ENCODE peak calls at places on chromosomes 13 and 19, in eight cellular contexts. X, Z, Q, M, I, R, B and W are unnamed samples.

GRCh38 chr13:65378484-65378883 is 1851.7 kb downstream of the PCDH9 start:
- DNase-seq in X (no peak), Z (no peak), Q (no peak), M (no peak), I (no peak), R (no peak), B (no peak), W (no peak)

GRCh38 chr13:65638572-65639168 is 1591.5 kb downstream of the PCDH9 start:
- DNase-seq in X (no peak), Z (peak; percentile 35), Q (peak; percentile 52), M (no peak), I (peak; percentile 56), R (no peak), B (no peak), W (no peak)

GRCh38 chr19:30227661-30228112 is 144.5 kb upstream of the ZNF536 start:
- DNase-seq in X (peak; percentile 84), Z (peak; percentile 65), Q (peak; percentile 71), M (peak; percentile 19), I (peak; percentile 48), R (no peak), B (peak; percentile 74), W (peak; percentile 53)

GRCh38 chr19:36423925-36424324 is 5.5 kb upstream of the ZFP82 start:
- DNase-seq in X (no peak), Z (no peak), Q (no peak), M (no peak), I (no peak), R (no peak), B (no peak), W (no peak)

GRCh38 chr19:6383188-6383587 is 7.5 kb upstream of the PSPN start:
- DNase-seq in X (no peak), Z (no peak), Q (no peak), M (no peak), I (no peak), R (no peak), B (no peak), W (peak; percentile 5)

GRCh38 chr13:33349314-33349995 is 63.9 kb upstream of the STARD13 start:
- DNase-seq in X (no peak), Z (no peak), Q (no peak), M (no peak), I (peak; percentile 43), R (no peak), B (no peak), W (no peak)

GRCh38 chr13:86757236-86757978 is 913.8 kb upstream of the SLITRK5 start:
- DNase-seq in X (no peak), Z (no peak), Q (peak; percentile 1), M (no peak), I (peak; percentile 82), R (no peak), B (no peak), W (no peak)

GRCh38 chr19:11486661-11487503 is 6.0 kb upstream of the ELAVL3 start:
- DNase-seq in X (no peak), Z (no peak), Q (no peak), M (no peak), I (no peak), R (no peak), B (no peak), W (no peak)

GRCh38 chr19:58154287-58154678 is 3.7 kb upstream of the ZNF329 start:
- DNase-seq in X (no peak), Z (peak; percentile 48), Q (no peak), M (peak; percentile 13), I (no peak), R (peak; percentile 53), B (peak; percentile 76), W (no peak)

GRCh38 chr19:49331616-49332055 is 3.6 kb upstream of the CD37 start:
- DNase-seq in X (no peak), Z (peak; percentile 40), Q (peak; percentile 90), M (no peak), I (peak; percentile 55), R (no peak), B (peak; percentile 63), W (no peak)

GRCh38 chr19:41563847-41564514 is 12.0 kb upstream of the CEACAM21 start:
- DNase-seq in X (no peak), Z (no peak), Q (peak; percentile 29), M (no peak), I (peak; percentile 22), R (no peak), B (no peak), W (no peak)

GRCh38 chr19:531753-532571 is at the start of gene CDC34:
- DNase-seq in X (no peak), Z (no peak), Q (no peak), M (no peak), I (no peak), R (no peak), B (no peak), W (no peak)

GRCh38 chr19:51098366-51099069 is 9.7 kb downstream of the CTU1 start:
- DNase-seq in X (no peak), Z (no peak), Q (no peak), M (no peak), I (no peak), R (peak; percentile 66), B (no peak), W (no peak)

DNA sequence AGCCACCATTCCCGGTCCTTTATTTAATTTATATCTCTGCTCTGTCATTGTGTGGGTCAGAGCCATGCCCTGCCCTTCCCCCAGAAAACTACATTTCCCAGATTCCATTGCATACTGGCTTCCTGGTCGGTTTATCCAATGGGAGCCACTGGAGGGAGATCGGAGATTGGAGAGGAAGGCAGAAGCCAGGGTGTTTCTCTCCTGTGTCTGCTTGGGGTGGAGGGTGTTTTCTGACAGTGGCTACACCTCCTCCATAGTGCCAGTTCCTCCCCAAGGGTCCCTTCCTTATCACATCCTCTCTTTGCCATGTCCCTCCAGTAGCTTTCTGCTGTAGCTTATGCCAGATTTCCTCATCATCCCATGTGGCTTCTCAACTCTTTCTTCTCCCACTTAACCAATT is 19.0 kb downstream of the OLFM2 start:
- DNase-seq in X (no peak), Z (peak; percentile 38), Q (peak; percentile 41), M (no peak), I (peak; percentile 85), R (no peak), B (peak; percentile 59), W (peak; percentile 83)
- TF ChIP-seq CTCF in X (no peak), Z (no peak), Q (no peak), M (no peak), I (no peak), R (no peak), B (no peak), W (no peak)

GRCh38 chr13:51494151-51494550 is 41.3 kb upstream of the INTS6 start:
- DNase-seq in X (no peak), Z (peak; percentile 18), Q (no peak), M (no peak), I (no peak), R (no peak), B (no peak), W (no peak)

GRCh38 chr13:51488212-51488611 is 35.4 kb upstream of the INTS6 start:
- DNase-seq in X (no peak), Z (no peak), Q (no peak), M (no peak), I (no peak), R (no peak), B (no peak), W (no peak)
- TF ChIP-seq CTCF in X (no peak), Z (no peak), Q (no peak), M (no peak), I (no peak), R (no peak), B (no peak), W (no peak)

DNA sequence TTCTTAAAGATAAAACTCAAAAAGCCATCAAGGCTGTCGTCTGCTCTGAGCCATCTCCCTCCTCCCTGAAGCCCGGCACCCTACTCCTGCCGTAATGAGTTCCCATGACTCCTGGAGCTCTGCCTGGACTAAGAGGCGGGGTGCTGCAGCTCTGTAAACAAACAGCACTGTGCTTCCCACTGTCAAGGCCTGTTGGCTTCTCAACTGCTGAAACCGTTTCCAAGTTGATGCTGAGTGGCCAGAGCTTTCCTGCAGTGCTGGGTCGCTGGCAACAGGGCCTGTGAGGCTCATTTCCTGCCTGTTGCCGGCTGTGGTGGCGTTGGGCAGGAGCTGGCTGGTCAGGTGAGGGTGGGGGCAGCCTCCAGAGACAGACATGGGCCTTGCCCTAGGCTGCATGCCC is 26.7 kb upstream of the ISYNA1 start:
- DNase-seq in X (no peak), Z (peak; percentile 66), Q (no peak), M (peak; percentile 84), I (peak; percentile 49), R (peak; percentile 84), B (peak; percentile 96), W (no peak)
- TF ChIP-seq CTCF in X (no peak), Z (no peak), Q (no peak), M (no peak), I (no peak), R (no peak), B (no peak), W (no peak)

GRCh38 chr19:35055715-35056179 is 14.2 kb downstream of the HPN start:
- DNase-seq in X (no peak), Z (no peak), Q (peak; percentile 26), M (no peak), I (peak; percentile 39), R (no peak), B (no peak), W (no peak)
- TF ChIP-seq CTCF in X (no peak), Z (peak; percentile 7), Q (peak; percentile 39), M (no peak), I (peak; percentile 60), R (no peak), B (no peak), W (peak; percentile 10)

GRCh38 chr13:28805193-28805819 is 14.8 kb upstream of the MTUS2 start:
- DNase-seq in X (no peak), Z (no peak), Q (peak; percentile 49), M (no peak), I (peak; percentile 41), R (no peak), B (no peak), W (no peak)
- TF ChIP-seq CTCF in X (peak; percentile 24), Z (peak; percentile 25), Q (peak; percentile 43), M (no peak), I (peak; percentile 62), R (no peak), B (peak; percentile 38), W (peak; percentile 20)

GRCh38 chr19:38134538-38135149 is 89.4 kb downstream of the DPF1 start:
- DNase-seq in X (no peak), Z (peak; percentile 14), Q (peak; percentile 63), M (no peak), I (peak; percentile 36), R (no peak), B (no peak), W (no peak)
- TF ChIP-seq CTCF in X (peak; percentile 53), Z (peak; percentile 60), Q (peak; percentile 69), M (no peak), I (peak; percentile 63), R (no peak), B (peak; percentile 37), W (peak; percentile 26)

DNA sequence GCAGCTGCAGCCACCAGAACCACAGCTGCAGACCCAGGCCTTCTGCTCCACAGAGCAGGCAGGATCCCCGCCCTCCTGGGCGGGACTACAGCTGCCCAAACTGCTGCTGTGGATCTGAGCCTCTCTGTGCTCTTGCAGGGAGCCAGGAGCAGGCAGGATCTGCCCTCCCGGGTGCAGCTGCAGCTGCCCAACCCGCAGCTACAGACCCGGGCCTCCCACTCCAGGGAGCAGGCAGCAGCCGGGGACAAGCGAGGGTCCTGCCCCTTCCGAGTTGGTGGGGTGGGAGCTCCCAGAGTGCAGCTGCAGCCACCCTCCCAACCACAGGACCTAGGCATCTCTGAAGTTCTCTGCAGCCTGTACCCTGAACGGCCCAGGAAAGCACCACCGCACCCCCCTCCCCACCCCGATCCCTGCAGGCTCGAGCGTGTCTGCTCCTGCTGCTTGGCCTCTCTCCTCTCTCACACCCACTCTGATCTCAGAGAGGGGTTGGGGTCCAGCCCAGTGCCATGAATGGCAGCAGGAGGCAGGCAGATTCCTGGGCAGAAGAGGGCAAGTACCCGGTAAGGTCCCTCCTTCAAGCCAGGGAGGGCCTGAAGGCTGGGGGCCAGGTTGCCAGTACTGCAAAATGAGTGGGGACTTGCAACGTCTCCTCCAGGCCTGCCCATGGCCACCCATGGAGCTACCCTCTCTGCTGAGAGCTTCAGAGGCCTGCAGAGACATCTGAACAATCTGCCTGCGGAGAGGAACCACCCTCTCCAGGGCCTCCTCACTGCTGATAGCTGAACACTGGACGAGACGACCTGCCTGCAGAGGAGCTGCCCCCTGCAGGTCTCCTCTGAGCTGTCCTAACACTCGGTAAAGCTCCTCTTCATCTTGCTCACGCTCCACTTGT is 16.4 kb upstream of the EMP3 start:
- DNase-seq in X (no peak), Z (peak; percentile 29), Q (peak; percentile 38), M (no peak), I (no peak), R (no peak), B (no peak), W (no peak)
- TF ChIP-seq CTCF in X (no peak), Z (peak; percentile 40), Q (no peak), M (no peak), I (peak; percentile 15), R (no peak), B (no peak), W (no peak)